ENCODE peak calls at places on chromosome 6, in eight cellular contexts. One of them, this sample, is unnamed.
A peak's percentile ranks its signal among the peaks of the same experiment; 100 is the strongest.

GRCh38 chr6:17457956-17458355 is 64.6 kb downstream of the CAP2 start:
- DNase-seq in A549: no peak
- DNase-seq in thyroid gland: no peak
- DNase-seq in tibial nerve: no peak
- DNase-seq in transverse colon: no peak
- DNase-seq in spleen: no peak
- DNase-seq in heart left ventricle: no peak
- DNase-seq in IMR-90: no peak
- DNase-seq in this sample: no peak

GRCh38 chr6:4459032-4459431 is 317.2 kb upstream of the CDYL start:
- DNase-seq in A549: peak; percentile 37
- DNase-seq in thyroid gland: no peak
- DNase-seq in tibial nerve: no peak
- DNase-seq in transverse colon: no peak
- DNase-seq in spleen: no peak
- DNase-seq in heart left ventricle: no peak
- DNase-seq in IMR-90: peak; percentile 94
- DNase-seq in this sample: no peak

GRCh38 chr6:44625996-44626395 is 238.5 kb downstream of the CDC5L start:
- DNase-seq in A549: no peak
- DNase-seq in thyroid gland: no peak
- DNase-seq in tibial nerve: no peak
- DNase-seq in transverse colon: no peak
- DNase-seq in spleen: no peak
- DNase-seq in heart left ventricle: no peak
- DNase-seq in IMR-90: no peak
- DNase-seq in this sample: no peak

GRCh38 chr6:85537055-85537494 is 56.6 kb downstream of the SNX14 start:
- DNase-seq in A549: no peak
- DNase-seq in thyroid gland: no peak
- DNase-seq in tibial nerve: no peak
- DNase-seq in transverse colon: no peak
- DNase-seq in spleen: no peak
- DNase-seq in heart left ventricle: no peak
- DNase-seq in IMR-90: peak; percentile 24
- DNase-seq in this sample: no peak

GRCh38 chr6:87279051-87279595 is 43.3 kb upstream of the SMIM8 start:
- DNase-seq in A549: no peak
- DNase-seq in thyroid gland: no peak
- DNase-seq in tibial nerve: no peak
- DNase-seq in transverse colon: no peak
- DNase-seq in spleen: no peak
- DNase-seq in heart left ventricle: no peak
- DNase-seq in IMR-90: no peak
- DNase-seq in this sample: no peak

GRCh38 chr6:111061493-111061892 is 25.8 kb upstream of the SLC16A10 start:
- DNase-seq in A549: no peak
- DNase-seq in thyroid gland: no peak
- DNase-seq in tibial nerve: no peak
- DNase-seq in transverse colon: no peak
- DNase-seq in spleen: no peak
- DNase-seq in heart left ventricle: no peak
- DNase-seq in IMR-90: peak; percentile 12
- DNase-seq in this sample: no peak

GRCh38 chr6:32785781-32786533 is 22.6 kb upstream of the HLA-DQB2 start:
- DNase-seq in A549: peak; percentile 46
- DNase-seq in thyroid gland: peak; percentile 11
- DNase-seq in tibial nerve: no peak
- DNase-seq in transverse colon: peak; percentile 28
- DNase-seq in spleen: no peak
- DNase-seq in heart left ventricle: no peak
- DNase-seq in IMR-90: peak; percentile 49
- DNase-seq in this sample: peak; percentile 55

GRCh38 chr6:44580901-44581300 is 193.4 kb downstream of the CDC5L start:
- DNase-seq in A549: no peak
- DNase-seq in thyroid gland: no peak
- DNase-seq in tibial nerve: no peak
- DNase-seq in transverse colon: no peak
- DNase-seq in spleen: no peak
- DNase-seq in heart left ventricle: no peak
- DNase-seq in IMR-90: peak; percentile 74
- DNase-seq in this sample: no peak

GRCh38 chr6:69018911-69019310 is 383.8 kb downstream of the ADGRB3 start:
- DNase-seq in A549: no peak
- DNase-seq in thyroid gland: no peak
- DNase-seq in tibial nerve: no peak
- DNase-seq in transverse colon: no peak
- DNase-seq in spleen: no peak
- DNase-seq in heart left ventricle: no peak
- DNase-seq in IMR-90: no peak
- DNase-seq in this sample: no peak

GRCh38 chr6:69022991-69023390 is 387.9 kb downstream of the ADGRB3 start:
- DNase-seq in A549: no peak
- DNase-seq in thyroid gland: no peak
- DNase-seq in tibial nerve: no peak
- DNase-seq in transverse colon: no peak
- DNase-seq in spleen: no peak
- DNase-seq in heart left ventricle: no peak
- DNase-seq in IMR-90: peak; percentile 53
- DNase-seq in this sample: no peak

GRCh38 chr6:69019832-69020231 is 384.8 kb downstream of the ADGRB3 start:
- DNase-seq in A549: no peak
- DNase-seq in thyroid gland: no peak
- DNase-seq in tibial nerve: no peak
- DNase-seq in transverse colon: no peak
- DNase-seq in spleen: no peak
- DNase-seq in heart left ventricle: no peak
- DNase-seq in IMR-90: peak; percentile 20
- DNase-seq in this sample: no peak
- TF ChIP-seq POLR2A in A549: no peak
- TF ChIP-seq POLR2A in thyroid gland: no peak
- TF ChIP-seq POLR2A in tibial nerve: no peak
- TF ChIP-seq POLR2A in transverse colon: no peak
- TF ChIP-seq POLR2A in spleen: no peak
- TF ChIP-seq POLR2A in heart left ventricle: no peak
- TF ChIP-seq POLR2A in IMR-90: no peak
- TF ChIP-seq POLR2A in this sample: no peak

GRCh38 chr6:6699741-6700367 is 111.3 kb downstream of the LY86 start:
- DNase-seq in A549: peak; percentile 81
- DNase-seq in thyroid gland: peak; percentile 92
- DNase-seq in tibial nerve: peak; percentile 72
- DNase-seq in transverse colon: peak; percentile 93
- DNase-seq in spleen: no peak
- DNase-seq in heart left ventricle: peak; percentile 90
- DNase-seq in IMR-90: peak; percentile 91
- DNase-seq in this sample: peak; percentile 90
- H3K4me3 ChIP-seq in A549: no peak overlapping the region
- H3K4me3 ChIP-seq in thyroid gland: no peak overlapping the region
- H3K4me3 ChIP-seq in tibial nerve: no peak overlapping the region
- H3K4me3 ChIP-seq in transverse colon: no peak overlapping the region
- H3K4me3 ChIP-seq in spleen: no peak overlapping the region
- H3K4me3 ChIP-seq in heart left ventricle: no peak overlapping the region
- H3K4me3 ChIP-seq in IMR-90: no peak overlapping the region
- H3K4me3 ChIP-seq in this sample: no peak overlapping the region

GRCh38 chr6:167795874-167796667 is 30.6 kb upstream of the AFDN start:
- DNase-seq in A549: no peak
- DNase-seq in thyroid gland: peak; percentile 80
- DNase-seq in tibial nerve: no peak
- DNase-seq in transverse colon: peak; percentile 61
- DNase-seq in spleen: peak; percentile 77
- DNase-seq in heart left ventricle: peak; percentile 81
- DNase-seq in IMR-90: no peak
- DNase-seq in this sample: peak; percentile 14

GRCh38 chr6:167795321-167795811 is 31.3 kb upstream of the AFDN start:
- DNase-seq in A549: no peak
- DNase-seq in thyroid gland: no peak
- DNase-seq in tibial nerve: no peak
- DNase-seq in transverse colon: no peak
- DNase-seq in spleen: peak; percentile 67
- DNase-seq in heart left ventricle: no peak
- DNase-seq in IMR-90: no peak
- DNase-seq in this sample: peak; percentile 75

GRCh38 chr6:167793421-167793820 is 33.3 kb upstream of the AFDN start:
- DNase-seq in A549: no peak
- DNase-seq in thyroid gland: no peak
- DNase-seq in tibial nerve: no peak
- DNase-seq in transverse colon: peak; percentile 39
- DNase-seq in spleen: no peak
- DNase-seq in heart left ventricle: no peak
- DNase-seq in IMR-90: no peak
- DNase-seq in this sample: peak; percentile 6

GRCh38 chr6:167796668-167797031 is 30.1 kb upstream of the AFDN start:
- DNase-seq in A549: no peak
- DNase-seq in thyroid gland: peak; percentile 27
- DNase-seq in tibial nerve: no peak
- DNase-seq in transverse colon: peak; percentile 65
- DNase-seq in spleen: peak; percentile 75
- DNase-seq in heart left ventricle: no peak
- DNase-seq in IMR-90: no peak
- DNase-seq in this sample: peak; percentile 13

DNA sequence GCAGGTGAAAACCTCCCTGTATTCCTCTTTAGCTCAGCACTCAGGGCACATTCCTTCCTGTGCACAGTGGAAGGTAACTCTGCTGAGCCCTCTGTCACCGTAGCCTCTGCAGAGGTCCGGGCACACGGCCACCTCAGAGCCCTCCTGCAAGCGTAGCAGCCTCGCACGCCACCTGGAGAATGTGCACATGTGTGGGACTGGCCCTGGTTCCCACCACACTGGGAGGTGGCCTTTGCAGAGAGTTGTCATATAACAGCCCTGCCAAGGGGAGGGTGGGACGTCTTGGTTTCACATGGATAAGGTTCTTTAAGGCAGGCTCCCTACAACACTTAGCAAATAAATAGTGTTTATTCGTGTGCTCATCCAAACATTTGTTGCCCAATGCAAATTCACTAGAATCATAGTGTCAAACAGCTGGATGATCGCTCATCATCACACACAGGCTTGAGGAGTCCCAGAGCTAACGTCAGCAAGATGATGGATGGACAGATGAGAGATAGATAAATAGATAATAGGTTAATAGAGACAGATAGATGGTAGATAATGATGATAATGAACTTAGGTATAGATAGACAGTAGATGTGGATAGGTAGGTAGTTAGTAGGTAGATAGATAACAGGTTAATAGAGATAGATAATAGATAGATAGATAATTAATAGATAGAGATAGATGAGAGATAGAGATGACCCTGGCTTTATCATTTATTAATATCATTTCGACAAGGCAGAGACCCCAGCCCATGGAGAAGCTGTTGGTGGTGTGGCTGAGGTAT is 32.1 kb upstream of the AFDN start:
- DNase-seq in A549: no peak
- DNase-seq in thyroid gland: no peak
- DNase-seq in tibial nerve: no peak
- DNase-seq in transverse colon: no peak
- DNase-seq in spleen: peak; percentile 39
- DNase-seq in heart left ventricle: no peak
- DNase-seq in IMR-90: no peak
- DNase-seq in this sample: peak; percentile 67
- TF ChIP-seq POLR2A in A549: no peak
- TF ChIP-seq POLR2A in thyroid gland: no peak
- TF ChIP-seq POLR2A in tibial nerve: no peak
- TF ChIP-seq POLR2A in transverse colon: no peak
- TF ChIP-seq POLR2A in spleen: no peak
- TF ChIP-seq POLR2A in heart left ventricle: no peak
- TF ChIP-seq POLR2A in IMR-90: no peak
- TF ChIP-seq POLR2A in this sample: no peak

GRCh38 chr6:68038815-68039408 is 596.2 kb upstream of the ADGRB3 start:
- DNase-seq in A549: no peak
- DNase-seq in thyroid gland: no peak
- DNase-seq in tibial nerve: no peak
- DNase-seq in transverse colon: no peak
- DNase-seq in spleen: no peak
- DNase-seq in heart left ventricle: no peak
- DNase-seq in IMR-90: no peak
- DNase-seq in this sample: no peak

GRCh38 chr6:68040780-68041179 is 594.3 kb upstream of the ADGRB3 start:
- DNase-seq in A549: no peak
- DNase-seq in thyroid gland: no peak
- DNase-seq in tibial nerve: no peak
- DNase-seq in transverse colon: no peak
- DNase-seq in spleen: no peak
- DNase-seq in heart left ventricle: no peak
- DNase-seq in IMR-90: no peak
- DNase-seq in this sample: no peak

GRCh38 chr6:68042339-68043121 is 592.6 kb upstream of the ADGRB3 start:
- DNase-seq in A549: no peak
- DNase-seq in thyroid gland: no peak
- DNase-seq in tibial nerve: no peak
- DNase-seq in transverse colon: no peak
- DNase-seq in spleen: no peak
- DNase-seq in heart left ventricle: no peak
- DNase-seq in IMR-90: no peak
- DNase-seq in this sample: no peak

GRCh38 chr6:68040312-68040778 is 594.7 kb upstream of the ADGRB3 start:
- DNase-seq in A549: no peak
- DNase-seq in thyroid gland: no peak
- DNase-seq in tibial nerve: no peak
- DNase-seq in transverse colon: no peak
- DNase-seq in spleen: no peak
- DNase-seq in heart left ventricle: no peak
- DNase-seq in IMR-90: no peak
- DNase-seq in this sample: no peak

GRCh38 chr6:68039641-68040311 is 595.3 kb upstream of the ADGRB3 start:
- DNase-seq in A549: no peak
- DNase-seq in thyroid gland: no peak
- DNase-seq in tibial nerve: no peak
- DNase-seq in transverse colon: no peak
- DNase-seq in spleen: no peak
- DNase-seq in heart left ventricle: no peak
- DNase-seq in IMR-90: no peak
- DNase-seq in this sample: no peak
- H3K4me3 ChIP-seq in A549: no peak overlapping the region
- H3K4me3 ChIP-seq in thyroid gland: no peak overlapping the region
- H3K4me3 ChIP-seq in tibial nerve: no peak overlapping the region
- H3K4me3 ChIP-seq in transverse colon: no peak overlapping the region
- H3K4me3 ChIP-seq in spleen: no peak overlapping the region
- H3K4me3 ChIP-seq in heart left ventricle: peak overlapping the region; percentile 36
- H3K4me3 ChIP-seq in IMR-90: no peak overlapping the region
- H3K4me3 ChIP-seq in this sample: no peak overlapping the region

GRCh38 chr6:49902856-49903255 is 36.5 kb upstream of the CRISP1 start:
- DNase-seq in A549: no peak
- DNase-seq in thyroid gland: no peak
- DNase-seq in tibial nerve: no peak
- DNase-seq in transverse colon: no peak
- DNase-seq in spleen: no peak
- DNase-seq in heart left ventricle: no peak
- DNase-seq in IMR-90: no peak
- DNase-seq in this sample: no peak

GRCh38 chr6:49898904-49899566 is 32.7 kb upstream of the CRISP1 start:
- DNase-seq in A549: no peak
- DNase-seq in thyroid gland: no peak
- DNase-seq in tibial nerve: no peak
- DNase-seq in transverse colon: no peak
- DNase-seq in spleen: no peak
- DNase-seq in heart left ventricle: no peak
- DNase-seq in IMR-90: no peak
- DNase-seq in this sample: no peak
- TF ChIP-seq POLR2A in A549: no peak
- TF ChIP-seq POLR2A in thyroid gland: no peak
- TF ChIP-seq POLR2A in tibial nerve: no peak
- TF ChIP-seq POLR2A in transverse colon: no peak
- TF ChIP-seq POLR2A in spleen: no peak
- TF ChIP-seq POLR2A in heart left ventricle: no peak
- TF ChIP-seq POLR2A in IMR-90: no peak
- TF ChIP-seq POLR2A in this sample: no peak

This sample was measured in lower leg skin.